ENCODE peak calls at places on chromosomes 16 and 17, in seven cellular contexts. One of them, this sample, is unnamed.

GRCh38 chr16:17571499-17572093 is 100.8 kb upstream of the XYLT1 start:
- DNase-seq in GM23338: no peak
- DNase-seq in heart left ventricle: no peak
- DNase-seq in cardiac fibroblast: no peak
- DNase-seq in body of pancreas: no peak
- DNase-seq in esophagus squamous epithelium: no peak
- DNase-seq in neural progenitor cell: no peak
- DNase-seq in this sample: no peak

GRCh38 chr16:85673529-85674417 is 15.0 kb downstream of the GINS2 start:
- DNase-seq in GM23338: no peak
- DNase-seq in heart left ventricle: peak
- DNase-seq in cardiac fibroblast: peak
- DNase-seq in body of pancreas: peak
- DNase-seq in esophagus squamous epithelium: no peak
- DNase-seq in neural progenitor cell: no peak
- DNase-seq in this sample: no peak

GRCh38 chr17:13353590-13353989 is 248.1 kb downstream of the HS3ST3A1 start:
- DNase-seq in GM23338: no peak
- DNase-seq in heart left ventricle: peak
- DNase-seq in cardiac fibroblast: peak
- DNase-seq in body of pancreas: no peak
- DNase-seq in esophagus squamous epithelium: no peak
- DNase-seq in neural progenitor cell: no peak
- DNase-seq in this sample: no peak

GRCh38 chr16:71540-72341 is 690 bp downstream of the RHBDF1 start:
- DNase-seq in GM23338: peak
- DNase-seq in heart left ventricle: peak
- DNase-seq in cardiac fibroblast: peak
- DNase-seq in body of pancreas: peak
- DNase-seq in esophagus squamous epithelium: no peak
- DNase-seq in neural progenitor cell: peak
- DNase-seq in this sample: no peak

GRCh38 chr17:50440172-50440837 is 14.3 kb downstream of the ACSF2 start:
- DNase-seq in GM23338: no peak
- DNase-seq in heart left ventricle: no peak
- DNase-seq in cardiac fibroblast: no peak
- DNase-seq in body of pancreas: peak
- DNase-seq in esophagus squamous epithelium: no peak
- DNase-seq in neural progenitor cell: no peak
- DNase-seq in this sample: no peak

GRCh38 chr17:63838586-63839184 is 3.8 kb downstream of the SMARCD2 start:
- DNase-seq in GM23338: peak
- DNase-seq in heart left ventricle: peak
- DNase-seq in cardiac fibroblast: peak
- DNase-seq in body of pancreas: peak
- DNase-seq in esophagus squamous epithelium: no peak
- DNase-seq in neural progenitor cell: no peak
- DNase-seq in this sample: no peak

GRCh38 chr16:88345031-88345942 is 37.5 kb upstream of the ZNF469 start:
- DNase-seq in GM23338: no peak
- DNase-seq in heart left ventricle: no peak
- DNase-seq in cardiac fibroblast: no peak
- DNase-seq in body of pancreas: no peak
- DNase-seq in esophagus squamous epithelium: no peak
- DNase-seq in neural progenitor cell: no peak
- DNase-seq in this sample: no peak

GRCh38 chr16:11675561-11676511 is 7.6 kb downstream of the SNN start:
- DNase-seq in GM23338: peak
- DNase-seq in heart left ventricle: no peak
- DNase-seq in cardiac fibroblast: no peak
- DNase-seq in body of pancreas: peak
- DNase-seq in esophagus squamous epithelium: no peak
- DNase-seq in neural progenitor cell: no peak
- DNase-seq in this sample: no peak

GRCh38 chr17:65173284-65173793 is 36.2 kb downstream of the RGS9 start:
- DNase-seq in GM23338: peak
- DNase-seq in heart left ventricle: no peak
- DNase-seq in cardiac fibroblast: peak
- DNase-seq in body of pancreas: no peak
- DNase-seq in esophagus squamous epithelium: no peak
- DNase-seq in neural progenitor cell: no peak
- DNase-seq in this sample: no peak

GRCh38 chr16:49021136-49021535 is 260.5 kb downstream of the CBLN1 start:
- DNase-seq in GM23338: peak
- DNase-seq in heart left ventricle: no peak
- DNase-seq in cardiac fibroblast: peak
- DNase-seq in body of pancreas: no peak
- DNase-seq in esophagus squamous epithelium: no peak
- DNase-seq in neural progenitor cell: peak
- DNase-seq in this sample: peak

GRCh38 chr17:67055811-67056745 is 11.7 kb downstream of the CACNG1 start:
- DNase-seq in GM23338: no peak
- DNase-seq in heart left ventricle: no peak
- DNase-seq in cardiac fibroblast: no peak
- DNase-seq in body of pancreas: no peak
- DNase-seq in esophagus squamous epithelium: no peak
- DNase-seq in neural progenitor cell: no peak
- DNase-seq in this sample: no peak

GRCh38 chr16:72282338-72282737 is 110.4 kb upstream of the PMFBP1 start:
- DNase-seq in GM23338: no peak
- DNase-seq in heart left ventricle: no peak
- DNase-seq in cardiac fibroblast: no peak
- DNase-seq in body of pancreas: no peak
- DNase-seq in esophagus squamous epithelium: no peak
- DNase-seq in neural progenitor cell: no peak
- DNase-seq in this sample: no peak

GRCh38 chr17:58002973-58003372 is 4.1 kb downstream of the SRSF1 start:
- DNase-seq in GM23338: no peak
- DNase-seq in heart left ventricle: no peak
- DNase-seq in cardiac fibroblast: no peak
- DNase-seq in body of pancreas: no peak
- DNase-seq in esophagus squamous epithelium: no peak
- DNase-seq in neural progenitor cell: no peak
- DNase-seq in this sample: no peak

GRCh38 chr17:13362341-13363122 is 239.2 kb downstream of the HS3ST3A1 start:
- DNase-seq in GM23338: no peak
- DNase-seq in heart left ventricle: no peak
- DNase-seq in cardiac fibroblast: no peak
- DNase-seq in body of pancreas: no peak
- DNase-seq in esophagus squamous epithelium: no peak
- DNase-seq in neural progenitor cell: peak
- DNase-seq in this sample: no peak

GRCh38 chr17:67829331-67829730 is 4.0 kb downstream of the BPTF start:
- DNase-seq in GM23338: peak
- DNase-seq in heart left ventricle: no peak
- DNase-seq in cardiac fibroblast: no peak
- DNase-seq in body of pancreas: no peak
- DNase-seq in esophagus squamous epithelium: no peak
- DNase-seq in neural progenitor cell: peak
- DNase-seq in this sample: no peak

GRCh38 chr17:43595466-43595865 is 49.3 kb upstream of the ETV4 start:
- DNase-seq in GM23338: no peak
- DNase-seq in heart left ventricle: no peak
- DNase-seq in cardiac fibroblast: no peak
- DNase-seq in body of pancreas: no peak
- DNase-seq in esophagus squamous epithelium: no peak
- DNase-seq in neural progenitor cell: no peak
- DNase-seq in this sample: no peak

GRCh38 chr17:32819035-32819434 is 57.9 kb downstream of the MYO1D start:
- DNase-seq in GM23338: no peak
- DNase-seq in heart left ventricle: no peak
- DNase-seq in cardiac fibroblast: peak
- DNase-seq in body of pancreas: no peak
- DNase-seq in esophagus squamous epithelium: no peak
- DNase-seq in neural progenitor cell: no peak
- DNase-seq in this sample: no peak

GRCh38 chr17:28889996-28890395 is 7.5 kb downstream of the FLOT2 start:
- DNase-seq in GM23338: no peak
- DNase-seq in heart left ventricle: no peak
- DNase-seq in cardiac fibroblast: no peak
- DNase-seq in body of pancreas: no peak
- DNase-seq in esophagus squamous epithelium: no peak
- DNase-seq in neural progenitor cell: no peak
- DNase-seq in this sample: no peak

GRCh38 chr17:43905985-43906852 is 1.1 kb downstream of the MPP2 start:
- DNase-seq in GM23338: peak
- DNase-seq in heart left ventricle: peak
- DNase-seq in cardiac fibroblast: peak
- DNase-seq in body of pancreas: peak
- DNase-seq in esophagus squamous epithelium: no peak
- DNase-seq in neural progenitor cell: peak
- DNase-seq in this sample: no peak

GRCh38 chr17:45976755-45977505 is 22.1 kb upstream of the STH start:
- DNase-seq in GM23338: no peak
- DNase-seq in heart left ventricle: no peak
- DNase-seq in cardiac fibroblast: peak
- DNase-seq in body of pancreas: no peak
- DNase-seq in esophagus squamous epithelium: no peak
- DNase-seq in neural progenitor cell: no peak
- DNase-seq in this sample: no peak

GRCh38 chr16:88977028-88977844 is at the start of gene CBFA2T3:
- DNase-seq in GM23338: no peak
- DNase-seq in heart left ventricle: peak
- DNase-seq in cardiac fibroblast: peak
- DNase-seq in body of pancreas: no peak
- DNase-seq in esophagus squamous epithelium: peak
- DNase-seq in neural progenitor cell: no peak
- DNase-seq in this sample: no peak

GRCh38 chr16:64092284-64092683 is 1029.6 kb downstream of the CDH11 start:
- DNase-seq in GM23338: peak
- DNase-seq in heart left ventricle: no peak
- DNase-seq in cardiac fibroblast: peak
- DNase-seq in body of pancreas: no peak
- DNase-seq in esophagus squamous epithelium: no peak
- DNase-seq in neural progenitor cell: no peak
- DNase-seq in this sample: peak

GRCh38 chr16:22191089-22191965 is 14.8 kb upstream of the EEF2K start:
- DNase-seq in GM23338: peak
- DNase-seq in heart left ventricle: peak
- DNase-seq in cardiac fibroblast: peak
- DNase-seq in body of pancreas: peak
- DNase-seq in esophagus squamous epithelium: peak
- DNase-seq in neural progenitor cell: peak
- DNase-seq in this sample: peak

GRCh38 chr17:31739300-31739699 is 119.7 kb downstream of the COPRS start:
- DNase-seq in GM23338: no peak
- DNase-seq in heart left ventricle: no peak
- DNase-seq in cardiac fibroblast: peak
- DNase-seq in body of pancreas: no peak
- DNase-seq in esophagus squamous epithelium: no peak
- DNase-seq in neural progenitor cell: no peak
- DNase-seq in this sample: no peak

GRCh38 chr17:78492116-78492799 is 84.9 kb downstream of the DNAH17 start:
- DNase-seq in GM23338: peak
- DNase-seq in heart left ventricle: no peak
- DNase-seq in cardiac fibroblast: no peak
- DNase-seq in body of pancreas: no peak
- DNase-seq in esophagus squamous epithelium: no peak
- DNase-seq in neural progenitor cell: no peak
- DNase-seq in this sample: no peak

GRCh38 chr16:9820481-9821246 is 361.6 kb downstream of the GRIN2A start:
- DNase-seq in GM23338: peak
- DNase-seq in heart left ventricle: no peak
- DNase-seq in cardiac fibroblast: no peak
- DNase-seq in body of pancreas: no peak
- DNase-seq in esophagus squamous epithelium: no peak
- DNase-seq in neural progenitor cell: peak
- DNase-seq in this sample: no peak

GRCh38 chr17:29617481-29618271 is 5.0 kb downstream of the CORO6 start:
- DNase-seq in GM23338: peak
- DNase-seq in heart left ventricle: peak
- DNase-seq in cardiac fibroblast: peak
- DNase-seq in body of pancreas: peak
- DNase-seq in esophagus squamous epithelium: no peak
- DNase-seq in neural progenitor cell: peak
- DNase-seq in this sample: no peak

GRCh38 chr17:3666516-3666915 is 1.9 kb downstream of the TAX1BP3 start:
- DNase-seq in GM23338: no peak
- DNase-seq in heart left ventricle: no peak
- DNase-seq in cardiac fibroblast: no peak
- DNase-seq in body of pancreas: no peak
- DNase-seq in esophagus squamous epithelium: no peak
- DNase-seq in neural progenitor cell: no peak
- DNase-seq in this sample: no peak
- H3K4me3 ChIP-seq in GM23338: no peak
- H3K4me3 ChIP-seq in heart left ventricle: peak
- H3K4me3 ChIP-seq in cardiac fibroblast: peak
- H3K4me3 ChIP-seq in body of pancreas: no peak
- H3K4me3 ChIP-seq in esophagus squamous epithelium: peak
- H3K4me3 ChIP-seq in neural progenitor cell: no peak
- H3K4me3 ChIP-seq in this sample: peak

GRCh38 chr17:74467221-74467951 is 952 bp downstream of the CD300A start:
- DNase-seq in GM23338: peak
- DNase-seq in heart left ventricle: no peak
- DNase-seq in cardiac fibroblast: no peak
- DNase-seq in body of pancreas: no peak
- DNase-seq in esophagus squamous epithelium: peak
- DNase-seq in neural progenitor cell: peak
- DNase-seq in this sample: no peak
- H3K4me3 ChIP-seq in GM23338: peak
- H3K4me3 ChIP-seq in heart left ventricle: peak
- H3K4me3 ChIP-seq in cardiac fibroblast: no peak
- H3K4me3 ChIP-seq in body of pancreas: no peak
- H3K4me3 ChIP-seq in esophagus squamous epithelium: peak
- H3K4me3 ChIP-seq in neural progenitor cell: no peak
- H3K4me3 ChIP-seq in this sample: no peak

GRCh38 chr17:38897671-38898290 is 27.6 kb upstream of the LASP1NB start:
- DNase-seq in GM23338: no peak
- DNase-seq in heart left ventricle: no peak
- DNase-seq in cardiac fibroblast: no peak
- DNase-seq in body of pancreas: no peak
- DNase-seq in esophagus squamous epithelium: no peak
- DNase-seq in neural progenitor cell: peak
- DNase-seq in this sample: no peak
- H3K4me3 ChIP-seq in GM23338: no peak
- H3K4me3 ChIP-seq in heart left ventricle: no peak
- H3K4me3 ChIP-seq in cardiac fibroblast: no peak
- H3K4me3 ChIP-seq in body of pancreas: no peak
- H3K4me3 ChIP-seq in esophagus squamous epithelium: no peak
- H3K4me3 ChIP-seq in neural progenitor cell: no peak
- H3K4me3 ChIP-seq in this sample: no peak

DNA sequence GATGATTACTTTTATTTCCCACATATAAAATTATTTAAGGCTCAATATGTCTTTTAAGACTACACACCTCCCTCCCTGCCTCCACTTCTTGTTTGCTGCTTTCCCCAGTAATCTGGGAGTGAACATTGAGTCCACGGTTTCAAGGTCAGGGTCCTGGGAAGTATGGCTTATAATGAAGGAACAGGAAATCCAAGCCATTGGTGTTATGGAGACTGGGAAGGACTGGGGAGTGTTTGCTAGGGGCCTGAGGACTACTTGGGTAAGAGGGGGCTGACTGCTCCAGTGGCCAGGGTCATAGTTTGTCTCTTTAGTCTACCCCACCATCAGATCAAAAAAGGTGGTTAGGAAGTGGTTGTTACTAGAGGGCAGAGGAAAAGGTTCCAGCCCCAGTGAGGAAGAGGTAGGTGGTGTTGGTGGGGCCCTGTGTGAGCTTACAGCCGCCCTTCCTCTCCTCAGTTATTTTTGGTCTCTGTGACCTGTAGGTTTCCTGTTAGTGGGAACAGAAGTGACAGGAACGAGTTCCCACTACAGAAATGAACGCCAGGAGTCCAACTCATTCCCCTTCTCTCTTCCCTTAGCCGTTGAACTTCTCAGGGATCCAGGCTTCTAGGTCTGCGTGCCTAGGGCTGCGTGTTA is 742 bp upstream of the SLC16A13 start:
- DNase-seq in GM23338: no peak
- DNase-seq in heart left ventricle: no peak
- DNase-seq in cardiac fibroblast: no peak
- DNase-seq in body of pancreas: no peak
- DNase-seq in esophagus squamous epithelium: no peak
- DNase-seq in neural progenitor cell: no peak
- DNase-seq in this sample: no peak
- H3K4me3 ChIP-seq in GM23338: peak
- H3K4me3 ChIP-seq in heart left ventricle: peak
- H3K4me3 ChIP-seq in cardiac fibroblast: peak
- H3K4me3 ChIP-seq in body of pancreas: no peak
- H3K4me3 ChIP-seq in esophagus squamous epithelium: peak
- H3K4me3 ChIP-seq in neural progenitor cell: peak
- H3K4me3 ChIP-seq in this sample: peak